ENCODE peak calls at places on chromosome 4, in eight cellular contexts. Z, Y, N, L, S, H, X and F are unnamed samples.

GRCh38 chr4:78214078-78214477 is 157.0 kb downstream of the FRAS1 start:
- DNase-seq in Y (no peak), S (no peak), H (no peak), Z (no peak), N (no peak), X (no peak), L (no peak), F (no peak)

GRCh38 chr4:115249808-115250207 is 136.4 kb upstream of the NDST4 start:
- DNase-seq in Z (no peak), L (no peak), S (no peak), N (no peak), X (no peak), Y (no peak), H (no peak), F (no peak)

GRCh38 chr4:54543088-54543795 is 114.5 kb upstream of the KIT start:
- DNase-seq in Y (no peak), S (no peak), L (no peak), Z (no peak), H (no peak), N (no peak), X (no peak), F (no peak)

GRCh38 chr4:101938836-101939235 is 148.3 kb downstream of the BANK1 start:
- DNase-seq in X (no peak), N (no peak), Z (no peak), Y (no peak), S (no peak), L (no peak), H (no peak), F (no peak)

GRCh38 chr4:26721685-26722084 is 137.8 kb downstream of the TBC1D19 start:
- DNase-seq in S (no peak), X (no peak), N (no peak), H (no peak), Z (no peak), Y (no peak), L (no peak), F (no peak)

GRCh38 chr4:75916091-75916661 is 13.9 kb upstream of the PPEF2 start:
- DNase-seq in X (no peak), N (peak; percentile 50), S (no peak), Z (peak; percentile 41), H (no peak), Y (peak; percentile 51), L (peak; percentile 52), F (no peak)

GRCh38 chr4:8198206-8198905 is 734 bp upstream of the SH3TC1 start:
- DNase-seq in Z (no peak), Y (no peak), S (peak; percentile 73), L (peak; percentile 80), X (no peak), N (no peak), H (no peak), F (peak; percentile 73)

GRCh38 chr4:127709456-127709855 is 20.7 kb upstream of the SLC25A31 start:
- DNase-seq in Z (no peak), H (no peak), N (no peak), S (no peak), X (no peak), Y (no peak), L (no peak), F (no peak)

GRCh38 chr4:122450847-122451246 is 5.7 kb downstream of the IL2 start:
- DNase-seq in X (no peak), N (peak; percentile 76), H (no peak), L (no peak), S (no peak), Y (peak; percentile 13), Z (no peak), F (no peak)

GRCh38 chr4:149638073-149638472 is 177.6 kb downstream of the IQCM start:
- DNase-seq in X (no peak), S (no peak), H (no peak), N (no peak), Z (no peak), L (no peak), Y (no peak), F (no peak)

GRCh38 chr4:17325098-17325497 is 186.8 kb downstream of the QDPR start:
- DNase-seq in X (no peak), Y (no peak), N (no peak), H (no peak), Z (no peak), L (no peak), S (no peak), F (no peak)

GRCh38 chr4:84907145-84907544 is 59.3 kb downstream of the WDFY3 start:
- DNase-seq in S (no peak), X (no peak), N (no peak), L (no peak), Y (no peak), Z (no peak), H (no peak), F (no peak)

GRCh38 chr4:138919094-138919936 is 96.3 kb upstream of the NOCT start:
- DNase-seq in S (peak; percentile 82), X (peak; percentile 32), N (peak; percentile 79), H (peak; percentile 83), Z (no peak), Y (peak; percentile 72), L (peak; percentile 56), F (no peak)

GRCh38 chr4:123317211-123317610 is 79.4 kb upstream of the SPRY1 start:
- DNase-seq in L (no peak), X (no peak), Z (no peak), S (no peak), H (no peak), N (no peak), Y (no peak), F (no peak)

GRCh38 chr4:105146286-105147219 is at the start of gene TET2:
- DNase-seq in N (peak; percentile 93), X (peak; percentile 83), Z (peak; percentile 25), L (peak; percentile 80), Y (peak; percentile 91), H (peak; percentile 83), S (peak; percentile 87), F (peak; percentile 91)

GRCh38 chr4:144302704-144303536 is 162.4 kb upstream of the GYPA start:
- DNase-seq in S (no peak), X (no peak), Y (no peak), N (no peak), L (no peak), Z (no peak), H (no peak), F (no peak)

DNA sequence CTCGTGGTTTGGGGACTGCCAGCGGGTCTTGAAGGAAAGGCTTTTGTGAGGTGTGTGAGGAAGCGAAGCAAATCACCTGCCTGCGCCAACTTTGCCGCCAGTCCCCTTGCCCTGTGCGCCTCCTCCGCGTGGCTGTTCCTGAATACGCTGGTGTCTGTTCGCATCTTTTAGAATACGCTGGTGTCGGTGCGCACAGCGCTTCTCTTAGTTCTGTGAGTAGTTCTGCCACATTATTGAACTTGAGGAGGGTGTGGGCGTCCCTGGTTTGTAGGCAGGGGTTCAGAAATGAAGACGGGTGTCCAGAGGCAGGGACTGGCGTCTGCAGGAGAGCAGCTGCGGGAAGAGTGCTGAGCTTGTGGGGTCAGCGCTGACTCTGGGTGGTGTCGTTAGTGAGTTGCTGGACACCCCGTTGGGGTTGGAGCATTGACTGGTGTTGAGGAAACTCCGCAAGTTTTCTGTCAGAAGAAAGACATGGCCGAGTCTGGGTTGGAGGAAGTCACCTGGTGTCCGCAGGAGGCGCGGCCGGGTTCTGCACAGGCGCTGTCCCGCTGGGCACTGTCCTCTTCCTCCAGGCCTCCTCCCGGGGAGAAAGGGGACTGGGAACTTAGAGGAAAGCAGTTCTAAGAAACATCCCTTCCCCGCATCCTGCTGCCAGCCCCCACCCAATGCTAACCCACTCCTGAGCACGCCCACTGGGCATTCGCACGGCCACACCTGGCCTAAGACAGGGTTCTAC is 952 bp downstream of the ZNF718 start:
- DNase-seq in S (peak; percentile 79), Z (no peak), L (peak; percentile 76), N (no peak), X (no peak), Y (peak; percentile 73), H (no peak), F (peak; percentile 73)
- H3K9me3 ChIP-seq in S (no peaks in the 10 kb centered on the region), Z (peaks cover 5% of the 10 kb centered on the region), L (peaks cover 15% of the 10 kb centered on the region), N (peaks cover 15% of the 10 kb centered on the region), X (no peaks in the 10 kb centered on the region), Y (no peaks in the 10 kb centered on the region), H (no peaks in the 10 kb centered on the region), F (peaks cover 27% of the 10 kb centered on the region)

GRCh38 chr4:3832536-3833220 is 66.5 kb downstream of the ADRA2C start:
- DNase-seq in Z (no peak), S (no peak), H (no peak), N (no peak), X (no peak), L (no peak), Y (no peak), F (no peak)

GRCh38 chr4:3833326-3833989 is 67.3 kb downstream of the ADRA2C start:
- DNase-seq in N (no peak), L (no peak), Y (no peak), X (no peak), Z (no peak), H (no peak), S (no peak), F (no peak)

GRCh38 chr4:3829954-3830773 is 64.0 kb downstream of the ADRA2C start:
- DNase-seq in H (no peak), Z (no peak), L (no peak), N (no peak), X (no peak), S (no peak), Y (no peak), F (no peak)

GRCh38 chr4:3830774-3831528 is 64.8 kb downstream of the ADRA2C start:
- DNase-seq in L (peak; percentile 31), N (no peak), X (no peak), Z (no peak), H (no peak), S (no peak), Y (no peak), F (no peak)

GRCh38 chr4:3831529-3832150 is 65.5 kb downstream of the ADRA2C start:
- DNase-seq in N (no peak), Z (no peak), S (no peak), L (no peak), X (no peak), Y (no peak), H (no peak), F (no peak)
- H3K27ac ChIP-seq in N (no peak overlapping the region), Z (no peak overlapping the region), S (peak overlapping the region; percentile 33), L (peak overlapping the region; percentile 77), X (no peak overlapping the region), Y (no peak overlapping the region), H (no peak overlapping the region), F (no peak overlapping the region)

GRCh38 chr4:158688813-158689212 is 16.7 kb downstream of the ETFDH start:
- DNase-seq in N (no peak), X (no peak), H (no peak), Y (no peak), Z (no peak), S (no peak), L (no peak), F (no peak)
- H3K36me3 ChIP-seq in N (peaks cover 4% of the 10 kb centered on the region), X (peaks cover 43% of the 10 kb centered on the region), H (peaks cover 45% of the 10 kb centered on the region), Y (no peaks in the 10 kb centered on the region), Z (no peaks in the 10 kb centered on the region), S (peaks cover 15% of the 10 kb centered on the region), L (peaks cover 3% of the 10 kb centered on the region), F (peaks cover 59% of the 10 kb centered on the region)

DNA sequence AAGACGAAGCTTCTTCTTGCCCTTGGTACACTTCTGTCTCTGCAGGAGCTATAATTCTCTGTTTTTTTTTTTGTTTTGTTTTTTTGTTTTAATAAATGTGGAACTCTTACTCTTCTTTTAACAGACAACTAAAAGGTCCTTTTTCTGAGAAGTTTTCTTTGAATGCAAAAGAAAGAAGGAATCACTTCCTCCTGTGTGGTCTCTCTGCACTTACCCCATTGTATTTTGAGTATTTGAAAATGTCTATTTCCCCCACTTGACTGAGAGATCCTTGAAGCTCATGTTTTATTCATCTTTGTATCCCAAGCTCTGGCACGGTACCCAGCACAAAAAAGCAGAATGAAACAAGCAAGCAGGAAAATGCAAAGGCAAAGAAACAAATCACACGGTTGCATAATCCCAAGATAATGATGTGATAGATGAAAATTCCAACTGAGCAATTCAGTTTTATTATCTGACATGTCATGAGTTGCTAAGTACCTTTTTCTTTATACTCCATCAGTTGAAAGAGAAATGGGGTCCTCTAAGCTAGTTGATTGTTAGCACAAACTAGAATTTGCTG is 522.0 kb upstream of the BOD1L1 start:
- DNase-seq in S (no peak), Z (no peak), H (no peak), N (no peak), Y (no peak), L (no peak), X (no peak), F (no peak)
- H3K9me3 ChIP-seq in S (no peaks in the 10 kb centered on the region), Z (no peaks in the 10 kb centered on the region), H (no peaks in the 10 kb centered on the region), N (no peaks in the 10 kb centered on the region), Y (no peaks in the 10 kb centered on the region), L (no peaks in the 10 kb centered on the region), X (no peaks in the 10 kb centered on the region), F (no peaks in the 10 kb centered on the region)